ENCODE peak calls at places on chromosomes 3 and 15, in seven cellular contexts. Z, W, U, J, G, Y and L are unnamed samples.

GRCh38 chr3:21894459-21895083 is 143.6 kb upstream of the ZNF385D start:
- DNase-seq in W (no peak), G (no peak), Z (peak), Y (no peak), J (no peak), U (no peak), L (peak)

GRCh38 chr15:56797720-56798275 is 64.5 kb upstream of the ZNF280D start:
- DNase-seq in Z (no peak), U (no peak), G (no peak), W (no peak), Y (no peak), J (no peak), L (no peak)

GRCh38 chr3:131494706-131495105 is 8.1 kb downstream of the MRPL3 start:
- DNase-seq in G (no peak), J (no peak), W (no peak), Y (no peak), U (no peak), Z (no peak), L (no peak)

GRCh38 chr15:71386448-71387236 is 271.4 kb downstream of the THSD4 start:
- DNase-seq in U (no peak), Y (no peak), J (no peak), Z (peak), G (no peak), W (no peak), L (peak)

GRCh38 chr3:28840976-28841376 is 439.9 kb upstream of the RBMS3 start:
- DNase-seq in Z (no peak), G (no peak), J (peak), W (no peak), U (no peak), Y (no peak), L (no peak)

GRCh38 chr3:158792709-158793108 is 9.1 kb upstream of the MFSD1 start:
- DNase-seq in J (no peak), G (no peak), U (no peak), Z (no peak), W (no peak), Y (no peak), L (no peak)

GRCh38 chr3:57152150-57152549 is 13.0 kb downstream of the IL17RD start:
- DNase-seq in W (peak), Z (no peak), U (no peak), J (no peak), Y (no peak), G (no peak), L (no peak)

GRCh38 chr3:11379824-11380281 is 107.7 kb downstream of the ATG7 start:
- DNase-seq in W (no peak), U (no peak), J (no peak), Y (no peak), Z (no peak), G (no peak), L (no peak)

GRCh38 chr3:127536818-127537810 is 53.4 kb downstream of the TPRA1 start:
- DNase-seq in Z (no peak), U (no peak), W (no peak), G (no peak), J (no peak), Y (no peak), L (no peak)

GRCh38 chr15:75542386-75542797 is 36.7 kb downstream of the PTPN9 start:
- DNase-seq in G (no peak), Y (peak), U (no peak), W (no peak), Z (no peak), J (no peak), L (no peak)

GRCh38 chr3:64455351-64455750 is 230.1 kb upstream of the PRICKLE2 start:
- DNase-seq in Z (no peak), G (no peak), W (no peak), Y (no peak), J (no peak), U (no peak), L (no peak)

GRCh38 chr15:44035781-44036699 is 159.0 kb downstream of the FRMD5 start:
- DNase-seq in J (no peak), W (no peak), G (no peak), Y (no peak), U (no peak), Z (no peak), L (no peak)

GRCh38 chr3:106058485-106058884 is 189.7 kb upstream of the CBLB start:
- DNase-seq in Z (no peak), Y (no peak), W (no peak), G (no peak), J (no peak), U (no peak), L (no peak)

GRCh38 chr3:33060609-33061337 is 36.2 kb downstream of the GLB1 start:
- DNase-seq in W (no peak), G (no peak), J (no peak), Y (no peak), U (no peak), Z (no peak), L (no peak)

GRCh38 chr15:91780387-91780786 is 73.1 kb upstream of the SLCO3A1 start:
- DNase-seq in J (no peak), G (no peak), Y (no peak), U (no peak), Z (no peak), W (no peak), L (no peak)

GRCh38 chr3:157067114-157067513 is 92.8 kb downstream of the CCNL1 start:
- DNase-seq in Y (no peak), J (no peak), G (no peak), W (no peak), U (no peak), Z (no peak), L (no peak)

GRCh38 chr15:69697913-69698312 is 245.3 kb downstream of the RPLP1 start:
- DNase-seq in W (no peak), Z (peak), U (no peak), J (no peak), Y (no peak), G (no peak), L (no peak)

DNA sequence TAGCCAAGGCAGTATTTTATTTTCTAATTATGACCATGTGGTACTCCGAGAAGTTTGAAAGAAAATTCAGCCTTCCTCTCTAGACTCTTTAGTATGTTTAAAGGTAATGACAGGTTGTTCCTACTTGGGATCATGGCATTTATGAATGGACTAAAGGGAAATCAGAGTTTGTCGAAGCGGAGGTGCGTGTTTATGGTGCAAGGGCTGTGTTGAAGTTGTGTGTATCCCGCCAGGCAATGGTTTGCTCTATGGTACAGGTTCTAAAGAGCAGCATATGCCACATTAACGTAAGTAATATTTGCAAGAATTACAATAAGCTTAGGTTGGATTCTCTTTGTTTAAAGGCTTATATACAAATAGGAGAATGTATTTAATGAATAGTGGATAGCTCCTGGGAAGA is 733 bp downstream of the EPHA3 start:
- DNase-seq in Y (no peak), J (no peak), G (no peak), Z (no peak), W (no peak), U (no peak), L (no peak)
- TF ChIP-seq JUND in Y (no peak), J (no peak), G (no peak), Z (no peak), W (no peak), U (no peak), L (no peak)

GRCh38 chr3:170712798-170713197 is 126.9 kb upstream of the SLC7A14 start:
- DNase-seq in U (no peak), G (no peak), Z (no peak), W (no peak), J (no peak), Y (no peak), L (no peak)

GRCh38 chr3:170711786-170712185 is 125.9 kb upstream of the SLC7A14 start:
- DNase-seq in Z (no peak), G (no peak), W (no peak), Y (no peak), U (no peak), J (no peak), L (no peak)

GRCh38 chr3:170707899-170708298 is 122.0 kb upstream of the SLC7A14 start:
- DNase-seq in Z (no peak), G (no peak), W (no peak), U (no peak), Y (no peak), J (no peak), L (no peak)

GRCh38 chr3:170712336-170712735 is 126.5 kb upstream of the SLC7A14 start:
- DNase-seq in J (no peak), Z (no peak), Y (no peak), W (no peak), U (no peak), G (no peak), L (no peak)

DNA sequence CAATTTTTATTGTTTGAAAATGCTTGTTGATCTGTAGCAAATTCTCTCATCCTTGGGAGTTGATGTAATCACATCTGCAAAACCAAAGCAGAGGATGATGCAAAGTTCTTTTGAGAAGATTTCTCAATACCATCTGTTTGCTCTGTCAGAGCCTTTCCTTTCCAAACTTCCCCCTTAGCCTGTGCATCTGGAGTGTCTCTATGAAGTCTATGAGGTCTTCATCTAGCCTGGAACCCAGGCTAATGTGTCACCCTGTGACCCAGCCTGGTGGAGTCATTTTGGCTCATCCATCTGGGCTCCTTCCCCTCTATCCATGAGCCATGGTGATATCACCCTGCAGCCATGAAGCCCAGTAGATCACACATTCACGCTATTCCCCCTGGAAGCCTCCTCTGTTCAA is 123.2 kb upstream of the SLC7A14 start:
- DNase-seq in G (no peak), Y (no peak), J (no peak), Z (no peak), U (no peak), W (no peak), L (no peak)
- TF ChIP-seq JUND in G (no peak), Y (no peak), J (no peak), Z (no peak), U (no peak), W (no peak), L (no peak)

DNA sequence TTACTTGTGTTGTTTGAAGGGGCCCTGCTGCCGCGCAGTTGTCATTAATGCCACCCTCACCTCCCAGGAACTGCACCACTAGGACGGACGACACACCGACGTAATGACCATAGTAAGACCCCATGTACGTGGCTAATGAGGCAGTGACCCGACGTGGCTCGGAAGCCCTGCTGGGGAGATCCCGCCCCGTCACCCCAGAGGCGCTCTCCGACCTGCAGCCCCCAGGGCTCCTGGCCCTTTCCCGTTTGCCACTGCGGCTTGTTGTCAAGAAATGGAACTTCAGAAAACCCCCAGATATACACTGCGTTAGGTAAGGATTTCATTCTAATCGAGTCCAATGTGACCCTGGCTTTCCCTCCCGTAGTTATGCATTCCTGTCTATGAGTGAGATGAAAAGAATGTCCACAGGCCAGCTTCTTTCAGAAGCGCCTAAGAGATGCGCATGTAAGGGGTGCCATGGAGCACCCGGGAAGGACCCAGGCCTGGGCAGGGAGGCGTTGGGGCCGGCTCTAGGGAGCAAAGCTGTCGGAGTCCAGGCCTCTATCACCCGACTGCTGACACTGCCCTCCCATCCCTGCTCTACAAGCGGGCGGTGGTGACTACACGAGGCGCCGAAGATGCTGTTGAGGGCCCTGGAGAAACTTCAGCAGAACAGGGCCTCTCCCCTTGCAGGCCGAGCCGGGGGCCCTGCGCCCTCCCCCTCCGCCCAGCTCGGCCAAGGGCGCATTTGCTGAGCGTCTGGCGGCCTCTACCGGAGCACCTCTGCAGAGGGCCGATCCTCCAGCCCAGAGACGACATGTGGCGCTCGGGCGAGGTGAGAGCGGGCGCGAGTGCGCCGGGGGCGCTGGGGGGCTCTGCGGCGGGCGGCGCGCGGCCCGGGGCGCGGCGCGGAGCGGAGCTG is at the start of gene GABRA5:
- DNase-seq in W (no peak), G (no peak), J (no peak), U (no peak), Y (no peak), Z (peak), L (peak)
- TF ChIP-seq JUND in W (no peak), G (no peak), J (no peak), U (no peak), Y (no peak), Z (no peak), L (no peak)

GRCh38 chr3:94365006-94365405 is 302.1 kb downstream of the NSUN3 start:
- DNase-seq in J (no peak), W (no peak), Z (no peak), G (no peak), U (no peak), Y (no peak), L (no peak)

GRCh38 chr3:94360982-94361381 is 298.1 kb downstream of the NSUN3 start:
- DNase-seq in U (no peak), J (no peak), Z (no peak), Y (no peak), G (no peak), W (no peak), L (no peak)
- TF ChIP-seq JUND in U (no peak), J (no peak), Z (no peak), Y (no peak), G (no peak), W (no peak), L (no peak)

GRCh38 chr3:191240432-191240831 is 41.4 kb downstream of the OSTN start:
- DNase-seq in W (no peak), Y (no peak), U (no peak), J (no peak), G (no peak), Z (no peak), L (no peak)
- TF ChIP-seq JUND in W (no peak), Y (no peak), U (no peak), J (no peak), G (no peak), Z (no peak), L (no peak)

GRCh38 chr3:111923821-111924220 is 55.0 kb upstream of the ABHD10 start:
- DNase-seq in Y (no peak), J (no peak), Z (no peak), G (no peak), U (no peak), W (no peak), L (no peak)

GRCh38 chr3:111923095-111923771 is 55.6 kb upstream of the ABHD10 start:
- DNase-seq in G (no peak), J (no peak), Z (no peak), U (peak), Y (no peak), W (no peak), L (no peak)

GRCh38 chr3:111917300-111917699 is 58.2 kb downstream of the PHLDB2 start:
- DNase-seq in W (no peak), U (peak), G (no peak), Y (no peak), J (no peak), Z (no peak), L (no peak)

GRCh38 chr3:111915905-111916304 is 56.8 kb downstream of the PHLDB2 start:
- DNase-seq in J (no peak), U (no peak), Y (no peak), W (no peak), Z (no peak), G (no peak), L (no peak)

GRCh38 chr3:111919370-111920065 is 59.3 kb upstream of the ABHD10 start:
- DNase-seq in W (no peak), J (no peak), Y (no peak), U (no peak), Z (no peak), G (peak), L (no peak)
- TF ChIP-seq JUND in W (no peak), J (no peak), Y (no peak), U (no peak), Z (no peak), G (no peak), L (no peak)

GRCh38 chr3:177340243-177340830 is 143.1 kb upstream of the TBL1XR1 start:
- DNase-seq in W (no peak), G (no peak), Y (no peak), U (no peak), J (no peak), Z (no peak), L (no peak)
- TF ChIP-seq JUND in W (no peak), G (no peak), Y (no peak), U (no peak), J (no peak), Z (no peak), L (no peak)